ENCODE peak calls at places on chromosomes 16 and 17, in eight cellular contexts. Z is mucosa of gallbladder; K is T-cell; H is GM04504; D is B cell; J is activated CD4-positive, alpha-beta T cell treated with anti-CD3 and anti-CD28 coated beads, Interleukin-2, amount 10 ng/mL, durations not matched to agents 24 days and 14 days; S is NCI-H1105 treated with DMSO at 0.1 percent for 48 hours; P is NCI-H1436. Q is an unnamed sample.

GRCh38 chr16:57688987-57689771 is 5.4 kb upstream of the DRC7 start:
- DNase-seq in P (no peak), D (no peak), J (no peak), S (no peak), H (no peak), K (no peak), Z (no peak), Q (no peak)

GRCh38 chr16:51225902-51226301 is 74.8 kb upstream of the SALL1 start:
- DNase-seq in S (no peak), Z (no peak), K (no peak), J (no peak), H (no peak), D (no peak), P (no peak), Q (no peak)

GRCh38 chr17:79304907-79305306 is 230.3 kb downstream of the ENGASE start:
- DNase-seq in D (no peak), H (no peak), J (no peak), Z (no peak), P (no peak), K (no peak), S (no peak), Q (no peak)

GRCh38 chr16:3599121-3599520 is 12.3 kb downstream of the SLX4 start:
- DNase-seq in Z (no peak), K (no peak), S (no peak), J (no peak), D (no peak), P (no peak), H (no peak), Q (no peak)

GRCh38 chr16:3180445-3180878 is 7.5 kb upstream of the OR1F1 start:
- DNase-seq in P (no peak), J (peak; percentile 55), H (no peak), D (no peak), Z (no peak), S (no peak), K (no peak), Q (no peak)

GRCh38 chr17:73867056-73867455 is 222.8 kb upstream of the SDK2 start:
- DNase-seq in S (no peak), J (no peak), Z (no peak), K (no peak), H (no peak), D (no peak), P (no peak), Q (no peak)

GRCh38 chr17:41492351-41492750 is 2.6 kb upstream of the KRT36 start:
- DNase-seq in D (no peak), J (no peak), H (no peak), Z (no peak), S (no peak), K (no peak), P (no peak), Q (no peak)

GRCh38 chr16:24409045-24409444 is 130.3 kb upstream of the RBBP6 start:
- DNase-seq in K (no peak), S (no peak), H (no peak), P (no peak), Z (no peak), J (no peak), D (no peak), Q (no peak)

GRCh38 chr16:59527206-59527997 is 793.3 kb upstream of the GOT2 start:
- DNase-seq in H (no peak), Z (no peak), D (no peak), J (no peak), P (no peak), K (no peak), S (no peak), Q (no peak)

GRCh38 chr17:47850692-47851573 is at the start of gene SP6:
- DNase-seq in D (peak; percentile 74), S (peak; percentile 81), H (no peak), P (peak; percentile 78), K (peak; percentile 50), Z (peak; percentile 70), J (peak; percentile 86), Q (peak; percentile 70)

GRCh38 chr16:57996406-57997175 is 3.9 kb downstream of the ZNF319 start:
- DNase-seq in J (no peak), K (no peak), S (no peak), H (no peak), D (no peak), Z (no peak), P (no peak), Q (no peak)

GRCh38 chr16:56419740-56420548 is 5.4 kb downstream of the AMFR start:
- DNase-seq in J (no peak), K (no peak), P (no peak), Z (no peak), S (no peak), D (no peak), H (no peak), Q (no peak)

GRCh38 chr17:75830168-75831031 is 13.8 kb downstream of the UNC13D start:
- DNase-seq in P (peak; percentile 9), S (no peak), J (peak; percentile 78), K (peak; percentile 42), Z (no peak), H (no peak), D (peak; percentile 78), Q (peak; percentile 61)

GRCh38 chr16:49834496-49835009 is 21.4 kb downstream of the ZNF423 start:
- DNase-seq in D (no peak), J (no peak), H (no peak), P (no peak), Z (no peak), K (no peak), S (no peak), Q (no peak)

GRCh38 chr16:31708348-31708747 is 165.3 kb upstream of the ZNF267 start:
- DNase-seq in J (peak; percentile 57), K (no peak), S (no peak), H (no peak), D (no peak), Z (no peak), P (no peak), Q (no peak)

GRCh38 chr17:19578545-19578944 is 44.9 kb downstream of the SLC47A1 start:
- DNase-seq in Z (no peak), H (no peak), K (no peak), J (no peak), D (no peak), P (no peak), S (no peak), Q (no peak)

GRCh38 chr16:53785044-53785443 is 81.1 kb downstream of the FTO start:
- DNase-seq in D (no peak), S (peak; percentile 66), Z (no peak), K (no peak), H (no peak), J (peak; percentile 8), P (no peak), Q (no peak)

GRCh38 chr16:6382787-6383515 is 949.7 kb upstream of the RBFOX1 start:
- DNase-seq in J (no peak), D (no peak), K (no peak), P (no peak), S (no peak), H (no peak), Z (no peak), Q (no peak)

GRCh38 chr17:48625502-48626201 is 506 bp downstream of the HOXB9 start:
- DNase-seq in S (peak; percentile 31), Z (no peak), H (no peak), J (peak; percentile 81), K (no peak), P (no peak), D (peak; percentile 82), Q (peak; percentile 84)

GRCh38 chr17:76710863-76711611 is at the start of gene MXRA7:
- DNase-seq in J (peak; percentile 88), P (peak; percentile 67), D (peak; percentile 96), Z (peak; percentile 49), H (no peak), S (peak; percentile 46), K (peak; percentile 56), Q (peak; percentile 85)

GRCh38 chr17:42969006-42969581 is 4.8 kb upstream of the AARSD1 start:
- DNase-seq in K (no peak), H (no peak), D (no peak), P (no peak), J (no peak), Z (no peak), S (peak; percentile 1), Q (no peak)

GRCh38 chr17:2786176-2786881 is 9.9 kb upstream of the RAP1GAP2 start:
- DNase-seq in H (peak; percentile 55), S (peak; percentile 71), J (peak; percentile 98), Z (peak; percentile 84), K (peak; percentile 91), P (peak; percentile 85), D (peak; percentile 93), Q (peak; percentile 91)

GRCh38 chr17:4946312-4946976 is 1.9 kb downstream of the PFN1 start:
- DNase-seq in J (peak; percentile 71), D (no peak), Z (no peak), P (no peak), H (no peak), S (no peak), K (no peak), Q (no peak)

GRCh38 chr17:50354198-50354597 is 8.3 kb downstream of the XYLT2 start:
- DNase-seq in S (no peak), H (no peak), P (no peak), J (no peak), D (no peak), Z (no peak), K (no peak), Q (no peak)

Q was measured in GM13977.